ENCODE peak calls at places on chromosomes 12 and 14, in ten cellular contexts. W, O, Y, J, R, M, S, Z, Q and I are unnamed samples.

GRCh38 chr12:75759842-75760260 is 248.4 kb upstream of the KRR1 start:
- DNase-seq in M (no peak), W (no peak), J (no peak), Q (no peak), S (no peak), Y (no peak), Z (no peak), R (no peak), O (no peak), I (no peak)

GRCh38 chr14:81314443-81315175 is 85.5 kb downstream of the STON2 start:
- DNase-seq in Q (no peak), Y (no peak), O (no peak), S (no peak), Z (no peak), W (no peak), R (no peak), J (no peak), M (no peak), I (no peak)

GRCh38 chr12:81176796-81177195 is 98.9 kb downstream of the ACSS3 start:
- DNase-seq in R (no peak), O (no peak), Y (no peak), M (no peak), J (no peak), Z (no peak), Q (no peak), W (no peak), S (no peak), I (no peak)

GRCh38 chr14:73386342-73386741 is 72.0 kb downstream of the NUMB start:
- DNase-seq in O (no peak), W (no peak), J (no peak), R (no peak), Y (no peak), Q (no peak), S (no peak), M (no peak), Z (no peak), I (no peak)

GRCh38 chr12:65699251-65699650 is 125.0 kb upstream of the HMGA2 start:
- DNase-seq in W (no peak), Y (no peak), M (no peak), S (no peak), Z (no peak), Q (no peak), O (no peak), J (no peak), R (no peak), I (peak)

GRCh38 chr14:65239897-65240296 is 137.6 kb upstream of the MAX start:
- DNase-seq in M (no peak), S (no peak), Z (no peak), R (no peak), Q (no peak), W (no peak), J (no peak), Y (no peak), O (no peak), I (no peak)

GRCh38 chr14:68244272-68244975 is 424.8 kb downstream of the RAD51B start:
- DNase-seq in R (no peak), Y (no peak), W (no peak), M (no peak), J (no peak), Q (no peak), Z (no peak), O (no peak), S (no peak), I (no peak)

GRCh38 chr12:42982828-42983227 is 393.3 kb upstream of the PRICKLE1 start:
- DNase-seq in O (no peak), W (no peak), M (no peak), Z (no peak), Y (no peak), R (no peak), S (no peak), J (no peak), Q (no peak), I (no peak)

GRCh38 chr14:49861923-49862673 is 9.5 kb upstream of the NEMF start:
- DNase-seq in Q (peak), J (peak), R (peak), Z (peak), S (peak), O (peak), Y (peak), W (peak), M (peak), I (peak)

GRCh38 chr14:89178802-89179201 is 238.2 kb downstream of the FOXN3 start:
- DNase-seq in S (no peak), W (no peak), Q (no peak), J (no peak), Z (no peak), R (no peak), Y (no peak), O (no peak), M (no peak), I (no peak)

GRCh38 chr12:31326689-31327659 is 1.0 kb upstream of the SINHCAF start:
- DNase-seq in M (no peak), S (no peak), W (no peak), O (no peak), J (no peak), Y (no peak), R (no peak), Q (no peak), Z (no peak), I (no peak)

GRCh38 chr14:67446371-67447032 is 34.5 kb upstream of the PLEK2 start:
- DNase-seq in Y (no peak), S (no peak), M (no peak), R (no peak), J (no peak), O (no peak), Q (no peak), W (peak), Z (no peak), I (no peak)

GRCh38 chr12:58943079-58943478 is 22.8 kb upstream of the LRIG3 start:
- DNase-seq in R (no peak), J (no peak), M (no peak), Y (no peak), S (no peak), W (no peak), O (no peak), Z (no peak), Q (no peak), I (no peak)

GRCh38 chr14:75711134-75711795 is 50.2 kb downstream of the TTLL5 start:
- DNase-seq in W (peak), Q (peak), M (no peak), J (no peak), O (no peak), Y (no peak), R (no peak), Z (no peak), S (no peak), I (peak)

GRCh38 chr12:2804390-2805145 is 7.9 kb upstream of the ITFG2 start:
- DNase-seq in Q (no peak), Y (no peak), S (no peak), M (peak), J (no peak), Z (no peak), R (peak), W (peak), O (no peak), I (no peak)

GRCh38 chr14:53226553-53226952 is 73.4 kb upstream of the DDHD1 start:
- DNase-seq in S (no peak), Y (no peak), O (no peak), W (no peak), Z (no peak), J (no peak), M (no peak), Q (no peak), R (no peak), I (no peak)

DNA sequence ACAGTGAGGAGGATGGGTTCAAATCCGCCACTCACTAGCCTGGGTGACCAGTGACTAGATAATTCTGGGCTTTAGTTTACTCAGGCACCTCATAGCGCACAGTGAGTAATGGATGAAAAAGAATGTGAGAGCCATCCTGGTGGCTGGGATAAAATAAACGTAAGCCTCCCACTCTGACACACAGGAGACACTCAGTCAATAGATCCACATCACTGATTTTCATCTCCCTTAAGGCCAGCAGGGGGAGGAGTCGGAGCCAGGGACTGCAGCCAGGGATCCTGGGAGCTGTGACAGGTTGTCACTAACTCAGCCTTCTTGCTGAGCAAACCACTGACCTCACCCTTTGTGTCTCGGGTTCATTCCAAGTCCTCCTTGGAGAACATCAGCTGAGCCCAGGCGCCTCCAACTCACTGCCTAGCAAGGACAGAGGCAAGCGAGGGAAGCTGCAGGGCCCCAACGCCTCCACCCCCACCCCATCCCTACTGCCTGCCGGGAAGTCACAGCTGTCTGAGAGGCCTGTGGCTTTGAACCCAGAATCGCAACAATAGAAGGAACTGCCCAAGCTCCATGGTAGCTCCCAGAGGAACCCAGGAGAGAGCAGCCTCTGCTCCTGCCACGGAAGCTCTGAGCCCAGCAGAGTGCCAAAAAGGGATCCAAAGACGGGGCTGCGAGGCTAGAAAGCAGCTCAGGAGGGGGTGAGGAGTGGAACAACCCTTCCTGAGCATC is 30.7 kb downstream of the PXN start:
- DNase-seq in S (peak), M (peak), Q (peak), Z (peak), W (peak), Y (peak), J (no peak), O (peak), R (peak), I (no peak)
- TF ChIP-seq POLR2A in S (no peak), M (no peak), Q (no peak), Z (no peak), W (peak), Y (peak), J (no peak), O (no peak), R (no peak), I (no peak)

GRCh38 chr12:6326316-6326959 is 15.4 kb downstream of the TNFRSF1A start:
- DNase-seq in J (no peak), O (no peak), R (peak), Y (no peak), M (peak), Q (peak), S (no peak), W (no peak), Z (peak), I (peak)
- TF ChIP-seq CTCF in J (peak), O (peak), R (peak), Y (peak), M (no peak), Q (peak), S (peak), W (no peak), Z (peak), I (peak)

DNA sequence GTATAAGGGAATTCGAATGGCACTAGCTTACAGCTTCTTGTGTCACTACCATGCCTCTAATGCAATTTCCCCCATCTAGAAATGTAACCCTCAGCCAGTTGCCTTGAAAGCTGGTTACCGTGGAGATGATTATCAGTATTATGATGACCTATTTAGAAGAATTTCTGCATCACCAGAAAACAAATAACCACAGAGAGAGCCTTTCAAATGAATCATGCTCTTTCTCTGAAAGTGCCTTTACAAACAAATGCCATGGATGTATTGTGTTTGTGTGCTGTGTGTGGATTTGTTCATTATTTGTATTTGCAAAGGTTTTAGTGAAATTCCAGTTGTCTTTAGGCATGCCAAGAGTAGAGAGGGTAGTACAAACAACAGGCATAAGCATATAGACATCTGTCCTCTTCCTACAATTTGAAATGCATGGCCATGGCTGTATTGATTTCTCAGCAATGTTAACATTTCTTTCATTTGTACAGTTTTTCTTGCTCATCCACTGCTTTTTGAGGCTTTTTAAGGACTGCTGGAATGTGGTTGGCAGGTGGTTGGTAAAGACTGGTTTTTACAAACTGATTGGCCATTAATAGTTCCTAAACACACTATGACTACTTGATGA is 266.5 kb downstream of the PAWR start:
- DNase-seq in Q (peak), R (no peak), W (no peak), Y (no peak), S (no peak), Z (no peak), J (no peak), O (peak), M (no peak), I (no peak)
- H3K4me3 ChIP-seq in Q (no peak), R (no peak), W (no peak), Y (no peak), S (no peak), Z (no peak), J (no peak), O (no peak), M (no peak), I (no peak)

GRCh38 chr12:1795785-1796514 is 24.4 kb upstream of the LRTM2 start:
- DNase-seq in O (peak), J (peak), R (peak), M (peak), S (peak), Z (peak), Q (peak), W (peak), Y (peak), I (peak)
- TF ChIP-seq POLR2A in O (peak), J (no peak), R (no peak), M (peak), S (peak), Z (peak), Q (peak), W (peak), Y (peak), I (peak)

DNA sequence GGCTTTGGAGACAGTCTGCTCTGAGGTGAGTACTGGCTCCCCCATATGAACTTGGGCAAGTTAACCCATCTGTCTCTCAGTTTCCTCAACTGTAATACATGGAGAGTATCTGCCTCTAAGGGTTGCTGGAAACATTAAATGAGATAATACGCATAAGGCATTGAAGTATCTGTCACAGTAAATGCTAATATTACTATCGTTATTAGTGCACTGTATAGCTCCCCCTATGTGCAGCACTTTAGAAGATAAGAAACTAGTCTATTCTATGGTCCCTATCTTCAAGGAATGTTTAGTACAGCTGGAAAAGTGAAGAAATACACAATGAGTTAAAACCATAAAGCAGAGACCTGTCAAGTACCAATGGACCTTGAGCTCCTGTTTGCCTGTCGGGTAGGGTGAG is 51.7 kb upstream of the CFL2 start:
- DNase-seq in S (no peak), W (no peak), Q (no peak), M (no peak), R (no peak), O (no peak), Y (no peak), J (no peak), Z (no peak), I (no peak)
- TF ChIP-seq CTCF in S (no peak), W (no peak), Q (peak), M (no peak), R (no peak), O (no peak), Y (no peak), J (peak), Z (no peak), I (no peak)